ENCODE peak calls at places on chromosomes 11 and 22, in eight cellular contexts. G, D, U, A, V, S, R and O are unnamed samples.
A peak's percentile ranks its signal among the peaks of the same experiment; 100 is the strongest.

GRCh38 chr22:30250713-30251267 is 4.2 kb upstream of the LIF start:
- DNase-seq in G (no peak), D (no peak), U (no peak), A (no peak), V (peak; percentile 86), S (no peak), R (no peak), O (no peak)

GRCh38 chr11:69920500-69921428 is 101.5 kb upstream of the FGF3 start:
- DNase-seq in G (peak; percentile 55), D (peak; percentile 34), U (no peak), A (no peak), V (no peak), S (no peak), R (no peak), O (no peak)

GRCh38 chr11:132719684-132720083 is 812.6 kb downstream of the OPCML start:
- DNase-seq in G (no peak), D (no peak), U (no peak), A (no peak), V (no peak), S (no peak), R (no peak), O (no peak)

GRCh38 chr11:66978717-66979116 is 3.6 kb downstream of the C11orf86 start:
- DNase-seq in G (no peak), D (no peak), U (no peak), A (no peak), V (no peak), S (no peak), R (no peak), O (no peak)

GRCh38 chr11:123255909-123256308 is 60.9 kb upstream of the CLMP start:
- DNase-seq in G (no peak), D (no peak), U (no peak), A (no peak), V (no peak), S (no peak), R (peak; percentile 68), O (no peak)

GRCh38 chr11:134742956-134743808 is 331.1 kb upstream of the B3GAT1 start:
- DNase-seq in G (no peak), D (no peak), U (peak; percentile 13), A (no peak), V (no peak), S (no peak), R (no peak), O (no peak)

GRCh38 chr22:44289429-44290171 is 23.2 kb downstream of the SHISAL1 start:
- DNase-seq in G (no peak), D (no peak), U (no peak), A (no peak), V (peak; percentile 49), S (no peak), R (no peak), O (no peak)

GRCh38 chr11:74466916-74467885 is at the start of gene KCNE3:
- DNase-seq in G (peak; percentile 81), D (no peak), U (no peak), A (no peak), V (no peak), S (no peak), R (peak; percentile 77), O (no peak)

GRCh38 chr11:9719949-9720646 is 56.2 kb downstream of the SWAP70 start:
- DNase-seq in G (no peak), D (no peak), U (no peak), A (no peak), V (no peak), S (no peak), R (no peak), O (no peak)

GRCh38 chr11:23948831-23949230 is 548.0 kb upstream of the LUZP2 start:
- DNase-seq in G (no peak), D (no peak), U (no peak), A (no peak), V (peak; percentile 29), S (no peak), R (no peak), O (no peak)

GRCh38 chr11:45921561-45922424 is 663 bp upstream of the LARGE2 start:
- DNase-seq in G (peak; percentile 91), D (peak; percentile 67), U (no peak), A (no peak), V (no peak), S (no peak), R (peak; percentile 98), O (no peak)

GRCh38 chr11:64764753-64765152 is 5.0 kb upstream of the PYGM start:
- DNase-seq in G (peak; percentile 25), D (peak; percentile 20), U (no peak), A (no peak), V (no peak), S (no peak), R (no peak), O (no peak)

GRCh38 chr11:64762277-64762915 is 2.6 kb upstream of the PYGM start:
- DNase-seq in G (peak; percentile 59), D (no peak), U (no peak), A (no peak), V (no peak), S (no peak), R (peak; percentile 77), O (no peak)

GRCh38 chr11:64763804-64764611 is 4.2 kb upstream of the PYGM start:
- DNase-seq in G (peak; percentile 53), D (peak; percentile 37), U (no peak), A (no peak), V (no peak), S (peak; percentile 55), R (no peak), O (peak; percentile 64)

GRCh38 chr11:64765291-64765803 is 5.6 kb upstream of the PYGM start:
- DNase-seq in G (peak; percentile 60), D (peak; percentile 38), U (no peak), A (no peak), V (no peak), S (no peak), R (peak; percentile 80), O (no peak)

GRCh38 chr11:64762916-64763803 is 3.4 kb upstream of the PYGM start:
- DNase-seq in G (peak; percentile 48), D (peak; percentile 36), U (peak; percentile 52), A (no peak), V (peak; percentile 79), S (no peak), R (peak; percentile 65), O (peak; percentile 38)
- H3K27ac ChIP-seq in G (no peak overlapping the region), D (peak overlapping the region; percentile 61), U (peak overlapping the region; percentile 29), A (peak overlapping the region; percentile 57), V (peak overlapping the region; percentile 11), S (peak overlapping the region; percentile 46), R (peak overlapping the region; percentile 96), O (peak overlapping the region; percentile 24)

DNA sequence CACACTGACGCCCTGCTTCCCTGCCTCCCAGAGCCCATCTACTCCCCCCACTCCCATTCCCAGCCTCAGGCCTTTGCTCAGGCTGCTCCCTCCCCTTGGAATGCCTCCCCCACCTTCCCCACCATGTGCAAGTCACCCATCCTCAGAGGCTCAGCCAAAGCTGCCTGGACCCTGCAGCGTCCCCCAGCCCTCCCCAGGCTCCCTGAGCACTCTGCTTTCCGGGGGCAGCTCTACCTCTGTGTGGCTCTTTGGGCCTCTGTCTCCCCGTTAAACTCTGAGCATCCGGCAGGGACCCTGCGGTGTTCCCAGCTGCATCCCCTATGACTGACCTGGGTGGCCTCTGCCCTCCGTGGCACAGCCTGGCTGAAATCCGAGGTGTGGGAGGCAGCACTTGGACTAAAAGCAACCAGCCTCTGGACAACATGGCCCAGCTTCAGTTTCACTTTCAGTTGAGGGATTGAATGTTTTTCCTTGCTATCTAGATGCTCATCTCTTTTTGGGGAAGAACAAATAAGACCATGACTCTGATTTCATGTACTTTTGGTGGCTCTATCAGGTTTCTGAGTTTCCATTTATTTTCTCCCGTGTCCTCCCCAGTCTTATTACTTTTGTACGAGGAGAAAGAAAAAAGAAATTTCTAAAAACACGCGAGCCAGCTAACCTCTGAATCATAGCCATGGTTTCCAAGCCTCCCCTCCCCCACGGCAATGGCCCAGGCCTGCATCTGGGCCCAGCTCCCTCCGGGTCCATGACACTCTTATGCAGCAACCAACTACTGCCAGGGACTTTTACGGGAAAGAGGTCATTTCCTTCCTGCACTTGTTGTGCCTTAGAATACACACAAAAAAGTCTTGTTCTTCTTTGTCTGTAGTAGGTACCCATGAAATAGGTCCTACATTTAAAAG is 3.8 kb downstream of the APOL3 start:
- DNase-seq in G (peak; percentile 85), D (peak; percentile 73), U (peak; percentile 81), A (peak; percentile 93), V (peak; percentile 77), S (peak; percentile 60), R (peak; percentile 72), O (peak; percentile 36)
- H3K27ac ChIP-seq in G (peak overlapping the region; percentile 91), D (peak overlapping the region; percentile 94), U (peak overlapping the region; percentile 92), A (peak overlapping the region; percentile 96), V (peak overlapping the region; percentile 76), S (peak overlapping the region; percentile 90), R (no peak overlapping the region), O (peak overlapping the region; percentile 77)

GRCh38 chr11:12439615-12440014 is 62.2 kb downstream of the PARVA start:
- DNase-seq in G (no peak), D (no peak), U (no peak), A (no peak), V (no peak), S (no peak), R (peak; percentile 56), O (no peak)

GRCh38 chr11:12444601-12445000 is 67.2 kb downstream of the PARVA start:
- DNase-seq in G (no peak), D (no peak), U (no peak), A (no peak), V (no peak), S (no peak), R (no peak), O (no peak)

GRCh38 chr11:12440565-12440964 is 63.2 kb downstream of the PARVA start:
- DNase-seq in G (no peak), D (no peak), U (no peak), A (no peak), V (no peak), S (no peak), R (no peak), O (no peak)

GRCh38 chr11:12445001-12445400 is 67.6 kb downstream of the PARVA start:
- DNase-seq in G (no peak), D (no peak), U (no peak), A (no peak), V (no peak), S (no peak), R (no peak), O (no peak)

DNA sequence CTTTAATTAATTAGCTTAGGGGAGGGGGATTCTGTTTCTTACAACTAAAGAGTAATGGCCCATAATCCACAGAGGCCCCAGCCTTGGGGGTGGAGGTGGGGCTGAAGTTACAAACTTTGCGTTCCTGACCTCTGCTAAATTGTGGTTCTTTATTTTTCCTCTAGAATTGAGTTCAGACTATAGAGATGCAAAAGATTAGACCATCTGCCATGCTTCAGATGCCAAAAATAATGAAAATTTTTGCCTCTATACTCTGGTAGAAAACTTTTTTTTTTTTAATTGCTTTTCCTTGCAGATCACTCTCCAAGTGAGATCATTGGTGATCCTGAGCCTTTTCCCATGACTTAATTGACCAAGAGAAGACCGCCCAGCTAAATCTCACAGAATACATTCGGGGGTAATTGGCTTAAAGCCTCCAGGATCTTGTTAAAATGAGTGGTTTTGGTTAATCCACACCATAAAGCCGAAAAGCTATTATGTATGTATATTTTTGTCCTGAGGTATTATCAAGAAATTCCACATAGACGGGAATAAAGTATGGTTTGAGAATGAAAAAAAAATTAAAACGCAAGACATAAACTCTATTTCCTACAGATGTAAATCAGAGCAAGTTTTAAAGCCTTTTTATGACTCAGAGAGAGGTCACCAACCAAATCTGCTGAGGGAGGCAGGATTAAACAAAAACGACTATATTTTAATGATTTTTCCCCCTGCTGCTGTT is 63.9 kb downstream of the PARVA start:
- DNase-seq in G (no peak), D (no peak), U (no peak), A (no peak), V (peak; percentile 62), S (no peak), R (no peak), O (no peak)
- H3K27ac ChIP-seq in G (no peak overlapping the region), D (no peak overlapping the region), U (no peak overlapping the region), A (peak overlapping the region; percentile 10), V (peak overlapping the region; percentile 33), S (no peak overlapping the region), R (no peak overlapping the region), O (no peak overlapping the region)

GRCh38 chr22:19753996-19754700 is 6.4 kb upstream of the TBX1 start:
- DNase-seq in G (no peak), D (no peak), U (no peak), A (no peak), V (no peak), S (no peak), R (no peak), O (no peak)
- H3K27ac ChIP-seq in G (no peak overlapping the region), D (no peak overlapping the region), U (no peak overlapping the region), A (no peak overlapping the region), V (no peak overlapping the region), S (no peak overlapping the region), R (no peak overlapping the region), O (no peak overlapping the region)